ENCODE peak calls at places on chromosome 11, in nine cellular contexts. M, F, I, L, N, Y, O, Z and A are unnamed samples.

GRCh38 chr11:15418887-15419286 is 304.2 kb downstream of the INSC start:
- DNase-seq in M (no peak), F (no peak), I (no peak), L (no peak), N (no peak), Y (no peak), O (no peak), Z (no peak), A (no peak)

GRCh38 chr11:19849947-19850593 is 137.4 kb downstream of the NAV2 start:
- DNase-seq in M (no peak), F (no peak), I (no peak), L (no peak), N (peak), Y (no peak), O (no peak), Z (no peak), A (no peak)

GRCh38 chr11:75287579-75287978 is 47.0 kb downstream of the TPBGL start:
- DNase-seq in M (no peak), F (no peak), I (no peak), L (no peak), N (no peak), Y (no peak), O (no peak), Z (no peak), A (no peak)

GRCh38 chr11:75100314-75100713 is 3.6 kb upstream of the OR2AT4 start:
- DNase-seq in M (no peak), F (peak), I (no peak), L (no peak), N (peak), Y (no peak), O (peak), Z (no peak), A (no peak)

GRCh38 chr11:47917643-47918369 is 62.6 kb upstream of the PTPRJ start:
- DNase-seq in M (no peak), F (no peak), I (peak), L (peak), N (peak), Y (peak), O (peak), Z (peak), A (no peak)

GRCh38 chr11:44601471-44602370 is 36.3 kb downstream of the CD82 start:
- DNase-seq in M (no peak), F (no peak), I (no peak), L (no peak), N (no peak), Y (no peak), O (no peak), Z (no peak), A (no peak)

GRCh38 chr11:8227156-8228152 is 36.2 kb downstream of the LMO1 start:
- DNase-seq in M (no peak), F (peak), I (no peak), L (no peak), N (peak), Y (no peak), O (no peak), Z (no peak), A (no peak)

GRCh38 chr11:133214646-133215045 is 317.7 kb downstream of the OPCML start:
- DNase-seq in M (no peak), F (no peak), I (no peak), L (no peak), N (no peak), Y (no peak), O (no peak), Z (no peak), A (no peak)

GRCh38 chr11:50174189-50174588 is 141.5 kb downstream of the OR4C45 start:
- DNase-seq in M (no peak), F (peak), I (no peak), L (no peak), N (peak), Y (no peak), O (no peak), Z (no peak), A (no peak)

GRCh38 chr11:102361100-102362021 is 14.3 kb downstream of the BIRC2 start:
- DNase-seq in M (no peak), F (no peak), I (no peak), L (no peak), N (no peak), Y (no peak), O (no peak), Z (no peak), A (no peak)

GRCh38 chr11:7524831-7525230 is 11.0 kb downstream of the PPFIBP2 start:
- DNase-seq in M (no peak), F (peak), I (no peak), L (no peak), N (no peak), Y (no peak), O (no peak), Z (no peak), A (no peak)

GRCh38 chr11:106063009-106063408 is 14.1 kb downstream of the KBTBD3 start:
- DNase-seq in M (no peak), F (no peak), I (no peak), L (no peak), N (no peak), Y (no peak), O (no peak), Z (no peak), A (no peak)

GRCh38 chr11:128802358-128802981 is 64.6 kb downstream of the KCNJ1 start:
- DNase-seq in M (peak), F (peak), I (no peak), L (peak), N (peak), Y (no peak), O (no peak), Z (no peak), A (peak)

GRCh38 chr11:96241351-96241841 is 101.6 kb downstream of the MAML2 start:
- DNase-seq in M (no peak), F (no peak), I (no peak), L (no peak), N (no peak), Y (no peak), O (no peak), Z (no peak), A (no peak)

GRCh38 chr11:26507229-26507628 is 64.8 kb downstream of the MUC15 start:
- DNase-seq in M (no peak), F (no peak), I (no peak), L (no peak), N (no peak), Y (no peak), O (no peak), Z (no peak), A (no peak)

GRCh38 chr11:26510756-26511155 is 61.3 kb downstream of the MUC15 start:
- DNase-seq in M (no peak), F (no peak), I (no peak), L (no peak), N (no peak), Y (no peak), O (no peak), Z (no peak), A (no peak)

GRCh38 chr11:26512196-26512595 is 59.9 kb downstream of the MUC15 start:
- DNase-seq in M (no peak), F (no peak), I (no peak), L (no peak), N (no peak), Y (no peak), O (no peak), Z (no peak), A (no peak)

GRCh38 chr11:26510201-26510600 is 61.9 kb downstream of the MUC15 start:
- DNase-seq in M (no peak), F (no peak), I (no peak), L (no peak), N (no peak), Y (no peak), O (no peak), Z (no peak), A (no peak)
- TF ChIP-seq CTCF in M (no peak), F (no peak), I (no peak), L (no peak), N (no peak), Y (no peak), O (no peak), Z (no peak), A (no peak)

GRCh38 chr11:22539851-22540376 is 85.7 kb downstream of the FANCF start:
- DNase-seq in M (no peak), F (peak), I (no peak), L (peak), N (peak), Y (no peak), O (no peak), Z (no peak), A (no peak)
- TF ChIP-seq CTCF in M (no peak), F (peak), I (no peak), L (peak), N (peak), Y (no peak), O (peak), Z (peak), A (peak)

GRCh38 chr11:122656631-122657101 is 1.1 kb downstream of the UBASH3B start:
- DNase-seq in M (peak), F (peak), I (no peak), L (peak), N (peak), Y (no peak), O (no peak), Z (no peak), A (peak)
- TF ChIP-seq CTCF in M (no peak), F (no peak), I (no peak), L (no peak), N (no peak), Y (no peak), O (peak), Z (no peak), A (no peak)

GRCh38 chr11:69449320-69450063 is 32.0 kb upstream of the LINC01488 start:
- DNase-seq in M (peak), F (no peak), I (peak), L (peak), N (peak), Y (no peak), O (no peak), Z (no peak), A (no peak)
- TF ChIP-seq CTCF in M (no peak), F (no peak), I (no peak), L (no peak), N (no peak), Y (no peak), O (peak), Z (no peak), A (no peak)

GRCh38 chr11:65486570-65487466 is 12.0 kb upstream of the MALAT1 start:
- DNase-seq in M (no peak), F (no peak), I (peak), L (no peak), N (no peak), Y (no peak), O (no peak), Z (no peak), A (peak)

GRCh38 chr11:65485820-65486219 is 13.0 kb upstream of the MALAT1 start:
- DNase-seq in M (no peak), F (peak), I (no peak), L (no peak), N (no peak), Y (no peak), O (no peak), Z (no peak), A (no peak)

GRCh38 chr11:65489061-65489705 is 9.7 kb upstream of the MALAT1 start:
- DNase-seq in M (no peak), F (no peak), I (peak), L (peak), N (peak), Y (no peak), O (no peak), Z (no peak), A (peak)

GRCh38 chr11:65488273-65489058 is 10.4 kb upstream of the MALAT1 start:
- DNase-seq in M (no peak), F (peak), I (peak), L (no peak), N (peak), Y (no peak), O (no peak), Z (no peak), A (peak)

DNA sequence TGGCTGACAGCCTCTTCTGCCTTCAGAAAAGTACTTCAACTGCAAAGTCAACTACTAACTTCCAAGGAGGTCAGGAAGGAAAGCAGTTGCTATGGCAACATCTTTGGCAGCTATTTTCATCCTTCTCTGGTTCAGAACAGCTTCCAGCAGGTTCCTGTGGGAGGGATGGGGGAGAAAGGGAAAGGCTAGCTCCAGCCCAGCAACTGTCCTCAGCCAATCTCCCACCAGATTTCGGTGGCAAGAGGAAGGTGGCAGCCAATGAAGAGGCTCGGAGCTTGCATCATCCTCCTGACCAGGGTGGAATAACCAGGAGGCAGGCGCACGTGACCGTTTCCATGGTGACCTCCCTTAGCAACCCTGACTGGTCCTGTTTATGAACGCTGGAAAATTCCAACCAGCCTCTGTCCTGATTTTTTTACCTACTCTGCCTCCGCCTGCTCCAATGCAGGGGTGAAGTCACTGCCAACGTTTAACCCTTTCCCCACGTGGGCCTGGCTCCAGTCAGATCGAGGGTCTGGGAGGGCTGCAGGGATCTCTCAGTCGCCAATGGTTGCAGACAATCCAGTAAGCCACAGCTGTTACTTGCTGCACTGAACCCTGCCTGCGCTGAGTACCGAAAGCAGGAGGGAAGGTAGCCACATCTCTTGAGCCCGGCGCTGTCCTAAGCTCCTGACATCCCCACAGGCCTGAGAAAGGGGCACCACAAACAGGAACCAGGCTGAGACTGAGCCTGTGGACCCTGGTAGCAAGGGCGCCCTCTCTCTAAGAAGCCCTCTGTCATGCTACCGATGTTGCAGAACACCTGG is 11.2 kb upstream of the MALAT1 start:
- DNase-seq in M (peak), F (peak), I (peak), L (peak), N (peak), Y (peak), O (peak), Z (peak), A (peak)
- TF ChIP-seq CTCF in M (no peak), F (no peak), I (no peak), L (no peak), N (no peak), Y (no peak), O (no peak), Z (no peak), A (no peak)